ENCODE peak calls at places on chromosomes 16 and 17, in five cellular contexts. V is K562, U is SK-N-SH, L is GM12878, W is H1. G is an unnamed sample.
A peak's percentile ranks its signal among the peaks of the same experiment; 100 is the strongest.

GRCh38 chr17:61595418-61595817 is 4.4 kb upstream of the NACA2 start:
- DNase-seq in U (no peak), W (no peak), L (no peak), V (no peak), G (no peak)

GRCh38 chr17:81433656-81434055 is 38.4 kb downstream of the BAHCC1 start:
- DNase-seq in L (no peak), W (no peak), U (no peak), V (no peak), G (no peak)

GRCh38 chr16:52069866-52070265 is 477.1 kb downstream of the TOX3 start:
- DNase-seq in U (peak; percentile 0), W (no peak), L (no peak), V (no peak), G (no peak)

GRCh38 chr16:1823821-1824220 is 2.8 kb downstream of the HAGH start:
- DNase-seq in V (peak; percentile 63), U (no peak), W (no peak), L (no peak), G (no peak)

GRCh38 chr17:71649986-71650385 is 470.8 kb upstream of the SOX9 start:
- DNase-seq in V (no peak), U (no peak), L (no peak), W (no peak), G (no peak)

GRCh38 chr16:66621973-66622372 is 17.5 kb downstream of the CMTM3 start:
- DNase-seq in V (no peak), U (no peak), W (no peak), L (no peak), G (no peak)

GRCh38 chr16:63925221-63925620 is 1196.6 kb downstream of the CDH11 start:
- DNase-seq in V (no peak), W (no peak), U (no peak), L (no peak), G (no peak)

GRCh38 chr17:82666931-82667667 is 18.9 kb upstream of the WDR45B start:
- DNase-seq in W (no peak), U (no peak), V (peak; percentile 23), L (no peak), G (no peak)

GRCh38 chr17:28554565-28554964 is 2.1 kb upstream of the UNC119 start:
- DNase-seq in U (no peak), V (no peak), L (no peak), W (no peak), G (no peak)

GRCh38 chr17:73604476-73604875 is 39.8 kb downstream of the SDK2 start:
- DNase-seq in U (no peak), L (no peak), W (no peak), V (no peak), G (no peak)

GRCh38 chr16:81612351-81613170 is 166.5 kb upstream of the PLCG2 start:
- DNase-seq in W (no peak), L (no peak), V (no peak), U (no peak), G (no peak)

GRCh38 chr16:86510465-86511261 is at the start of gene FOXF1:
- DNase-seq in V (no peak), W (no peak), U (no peak), L (no peak), G (no peak)

GRCh38 chr17:47649972-47650524 is 329 bp downstream of the KPNB1 start:
- DNase-seq in W (no peak), V (no peak), U (no peak), L (no peak), G (peak; percentile 34)

GRCh38 chr16:62190426-62190825 is 154.2 kb upstream of the CDH8 start:
- DNase-seq in W (no peak), L (no peak), U (peak; percentile 31), V (no peak), G (no peak)

GRCh38 chr16:14301150-14302030 is 230.3 kb downstream of the MRTFB start:
- DNase-seq in W (no peak), U (peak; percentile 58), V (peak; percentile 44), L (no peak), G (no peak)

GRCh38 chr16:80014241-80014939 is 413.9 kb upstream of the MAF start:
- DNase-seq in W (no peak), V (no peak), U (no peak), L (no peak), G (no peak)

GRCh38 chr16:49951568-49952195 is 73.3 kb upstream of the CNEP1R1 start:
- DNase-seq in L (no peak), W (no peak), V (no peak), U (no peak), G (no peak)

GRCh38 chr16:12009462-12009861 is 32.9 kb downstream of the SNX29 start:
- DNase-seq in L (no peak), U (no peak), W (no peak), V (no peak), G (no peak)

GRCh38 chr17:72520665-72521303 is 400.0 kb downstream of the SOX9 start:
- DNase-seq in W (no peak), V (no peak), U (no peak), L (no peak), G (no peak)

GRCh38 chr17:48546187-48546923 is 1.4 kb upstream of the HOXB2 start:
- DNase-seq in V (peak; percentile 69), W (no peak), U (no peak), L (no peak), G (no peak)

GRCh38 chr16:86355538-86355937 is 154.8 kb upstream of the FOXF1 start:
- DNase-seq in W (no peak), L (no peak), U (no peak), V (no peak), G (no peak)

GRCh38 chr17:50609376-50610074 is 25.2 kb upstream of the ABCC3 start:
- DNase-seq in L (no peak), W (no peak), V (no peak), U (no peak), G (no peak)

GRCh38 chr17:17512866-17513265 is 16.7 kb upstream of the RASD1 start:
- DNase-seq in W (no peak), V (no peak), L (no peak), U (no peak), G (no peak)

GRCh38 chr17:17510456-17511292 is 14.5 kb upstream of the RASD1 start:
- DNase-seq in V (no peak), U (no peak), W (no peak), L (no peak), G (no peak)

GRCh38 chr17:17509601-17510425 is 13.6 kb upstream of the RASD1 start:
- DNase-seq in W (no peak), L (no peak), U (no peak), V (peak; percentile 37), G (no peak)

GRCh38 chr17:17511971-17512858 is 16.0 kb upstream of the RASD1 start:
- DNase-seq in L (no peak), V (no peak), W (no peak), U (no peak), G (no peak)

DNA sequence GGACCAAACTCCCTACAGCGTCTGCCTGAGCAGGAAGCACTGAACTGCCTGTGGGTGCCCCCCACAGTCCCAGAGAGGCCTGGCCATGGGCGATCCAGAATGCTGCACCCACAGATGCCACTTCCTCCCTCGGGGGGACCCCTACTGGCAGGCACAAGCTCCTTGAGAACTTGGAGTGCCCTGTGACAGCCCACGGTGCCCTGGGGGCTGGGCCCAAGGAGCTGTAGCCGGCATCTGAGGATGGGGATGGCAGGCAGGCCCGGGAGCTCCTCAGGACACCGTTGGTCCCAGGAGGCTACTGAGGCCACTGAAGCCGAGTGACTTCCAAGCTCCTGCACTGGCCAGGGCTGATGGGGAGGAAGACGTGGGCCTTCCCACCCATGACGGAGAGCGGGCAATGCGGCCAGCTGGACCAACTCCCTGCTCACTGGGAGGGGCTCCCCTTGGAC is 15.1 kb upstream of the RASD1 start:
- DNase-seq in W (no peak), U (no peak), V (no peak), L (no peak), G (no peak)
- TF ChIP-seq TAF1 in W (no peak), U (no peak), V (no peak), L (no peak), G (no peak)

GRCh38 chr17:51722994-51723393 is 435.5 kb downstream of the CA10 start:
- DNase-seq in U (no peak), W (no peak), L (no peak), V (no peak), G (no peak)

GRCh38 chr17:51721711-51722110 is 436.8 kb downstream of the CA10 start:
- DNase-seq in U (no peak), V (no peak), W (no peak), L (no peak), G (no peak)

GRCh38 chr17:51720439-51720838 is 438.1 kb downstream of the CA10 start:
- DNase-seq in L (no peak), U (no peak), W (no peak), V (no peak), G (no peak)

GRCh38 chr17:51725185-51725584 is 433.3 kb downstream of the CA10 start:
- DNase-seq in W (no peak), U (no peak), V (no peak), L (no peak), G (no peak)
- TF ChIP-seq TAF1 in W (no peak), U (no peak), V (no peak), L (no peak), G (no peak)

GRCh38 chr16:73064996-73065349 is 17.0 kb upstream of the ZFHX3 start:
- DNase-seq in U (no peak), V (no peak), W (no peak), L (no peak), G (no peak)
- TF ChIP-seq TAF1 in U (no peak), V (no peak), W (no peak), L (no peak), G (no peak)

DNA sequence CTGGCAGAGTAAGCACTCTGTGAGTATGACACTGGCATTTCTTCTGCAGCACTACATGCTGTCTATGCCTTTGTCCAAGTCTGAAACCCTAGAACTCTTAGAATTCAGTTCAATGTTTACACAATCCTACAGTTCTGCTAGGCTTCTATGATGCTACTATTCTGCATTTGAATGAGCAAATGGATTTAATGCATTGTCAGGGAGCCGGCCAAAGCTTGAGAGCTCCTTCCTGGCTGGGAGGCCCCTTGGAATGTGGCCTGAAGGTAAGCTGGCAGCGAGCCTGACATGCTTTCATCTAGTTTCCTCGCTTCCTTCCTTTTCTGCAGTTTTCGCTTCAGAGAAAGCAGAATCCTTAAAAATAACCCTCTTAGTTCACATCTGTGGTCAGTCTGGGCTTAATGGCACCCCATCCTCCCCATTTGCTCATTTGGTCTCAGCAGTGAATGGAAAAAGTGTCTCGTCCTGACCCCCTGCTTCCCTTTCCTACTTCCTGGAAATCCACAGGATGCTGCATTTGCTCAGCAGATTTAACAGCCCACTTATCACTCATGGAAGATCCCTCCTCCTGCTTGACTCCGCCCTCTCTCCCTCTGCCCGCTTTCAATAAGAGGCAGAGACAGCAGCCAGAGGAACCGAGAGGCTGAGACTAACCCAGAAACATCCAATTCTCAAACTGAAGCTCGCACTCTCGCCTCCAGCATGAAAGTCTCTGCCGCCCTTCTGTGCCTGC is at the start of gene CCL2:
- DNase-seq in L (no peak), V (peak; percentile 50), W (peak; percentile 46), U (peak; percentile 42), G (no peak)
- TF ChIP-seq TAF1 in L (no peak), V (no peak), W (no peak), U (no peak), G (no peak)